ENCODE peak calls at places on chromosomes 5 and 9, in five cellular contexts. One of them, this sample, is unnamed.

GRCh38 chr5:65861830-65862241 is 64.5 kb upstream of the ERBIN start:
- DNase-seq in nephron progenitor cell: no peak
- DNase-seq in RWPE1: peak
- DNase-seq in NCI-H510A treated with DMSO at 0.1 percent for 48 hours: no peak
- DNase-seq in NCI-H1092 treated with DMSO at 0.1 percent for 48 hours: no peak
- DNase-seq in this sample: no peak

GRCh38 chr5:178688551-178688950 is 41.9 kb downstream of the ZNF354A start:
- DNase-seq in NCI-H510A treated with DMSO at 0.1 percent for 48 hours: no peak
- DNase-seq in NCI-H1092 treated with DMSO at 0.1 percent for 48 hours: no peak
- DNase-seq in nephron progenitor cell: no peak
- DNase-seq in RWPE1: no peak
- DNase-seq in this sample: no peak

GRCh38 chr9:12640021-12640587 is 53.1 kb upstream of the TYRP1 start:
- DNase-seq in NCI-H1092 treated with DMSO at 0.1 percent for 48 hours: peak
- DNase-seq in NCI-H510A treated with DMSO at 0.1 percent for 48 hours: peak
- DNase-seq in nephron progenitor cell: no peak
- DNase-seq in RWPE1: peak
- DNase-seq in this sample: peak

GRCh38 chr5:174721522-174722432 is 2.6 kb upstream of the MSX2 start:
- DNase-seq in NCI-H510A treated with DMSO at 0.1 percent for 48 hours: no peak
- DNase-seq in NCI-H1092 treated with DMSO at 0.1 percent for 48 hours: no peak
- DNase-seq in nephron progenitor cell: no peak
- DNase-seq in RWPE1: no peak
- DNase-seq in this sample: no peak

GRCh38 chr9:93958121-93958874 is 3.1 kb upstream of the BARX1 start:
- DNase-seq in NCI-H510A treated with DMSO at 0.1 percent for 48 hours: no peak
- DNase-seq in RWPE1: no peak
- DNase-seq in NCI-H1092 treated with DMSO at 0.1 percent for 48 hours: no peak
- DNase-seq in nephron progenitor cell: peak
- DNase-seq in this sample: no peak

GRCh38 chr9:136262671-136263178 is 17.1 kb upstream of the QSOX2 start:
- DNase-seq in nephron progenitor cell: no peak
- DNase-seq in RWPE1: no peak
- DNase-seq in NCI-H1092 treated with DMSO at 0.1 percent for 48 hours: no peak
- DNase-seq in NCI-H510A treated with DMSO at 0.1 percent for 48 hours: no peak
- DNase-seq in this sample: no peak

GRCh38 chr5:4220016-4220415 is 624.4 kb downstream of the IRX1 start:
- DNase-seq in RWPE1: no peak
- DNase-seq in NCI-H510A treated with DMSO at 0.1 percent for 48 hours: no peak
- DNase-seq in nephron progenitor cell: no peak
- DNase-seq in NCI-H1092 treated with DMSO at 0.1 percent for 48 hours: no peak
- DNase-seq in this sample: no peak

GRCh38 chr5:60639544-60639943 is 60.4 kb downstream of the DEPDC1B start:
- DNase-seq in NCI-H1092 treated with DMSO at 0.1 percent for 48 hours: no peak
- DNase-seq in nephron progenitor cell: no peak
- DNase-seq in RWPE1: no peak
- DNase-seq in NCI-H510A treated with DMSO at 0.1 percent for 48 hours: no peak
- DNase-seq in this sample: no peak

GRCh38 chr5:28766565-28767158 is 1728.3 kb upstream of the CDH9 start:
- DNase-seq in RWPE1: peak
- DNase-seq in nephron progenitor cell: peak
- DNase-seq in NCI-H510A treated with DMSO at 0.1 percent for 48 hours: peak
- DNase-seq in NCI-H1092 treated with DMSO at 0.1 percent for 48 hours: peak
- DNase-seq in this sample: peak

GRCh38 chr5:35202319-35203111 is 27.8 kb downstream of the PRLR start:
- DNase-seq in NCI-H1092 treated with DMSO at 0.1 percent for 48 hours: peak
- DNase-seq in NCI-H510A treated with DMSO at 0.1 percent for 48 hours: no peak
- DNase-seq in nephron progenitor cell: peak
- DNase-seq in RWPE1: peak
- DNase-seq in this sample: no peak

GRCh38 chr9:96605328-96605727 is 14.3 kb downstream of the CDC14B start:
- DNase-seq in NCI-H510A treated with DMSO at 0.1 percent for 48 hours: no peak
- DNase-seq in nephron progenitor cell: no peak
- DNase-seq in NCI-H1092 treated with DMSO at 0.1 percent for 48 hours: no peak
- DNase-seq in RWPE1: no peak
- DNase-seq in this sample: no peak

GRCh38 chr5:133777951-133778350 is 165.6 kb upstream of the FSTL4 start:
- DNase-seq in RWPE1: no peak
- DNase-seq in nephron progenitor cell: no peak
- DNase-seq in NCI-H510A treated with DMSO at 0.1 percent for 48 hours: no peak
- DNase-seq in NCI-H1092 treated with DMSO at 0.1 percent for 48 hours: no peak
- DNase-seq in this sample: no peak

GRCh38 chr5:55278778-55279177 is 28.7 kb downstream of the DHX29 start:
- DNase-seq in RWPE1: peak
- DNase-seq in NCI-H1092 treated with DMSO at 0.1 percent for 48 hours: no peak
- DNase-seq in NCI-H510A treated with DMSO at 0.1 percent for 48 hours: no peak
- DNase-seq in nephron progenitor cell: no peak
- DNase-seq in this sample: no peak

GRCh38 chr5:173802670-173803165 is 85.4 kb upstream of the CPEB4 start:
- DNase-seq in NCI-H1092 treated with DMSO at 0.1 percent for 48 hours: no peak
- DNase-seq in RWPE1: peak
- DNase-seq in nephron progenitor cell: no peak
- DNase-seq in NCI-H510A treated with DMSO at 0.1 percent for 48 hours: no peak
- DNase-seq in this sample: no peak

GRCh38 chr9:79763861-79764260 is 192.1 kb downstream of the TLE4 start:
- DNase-seq in nephron progenitor cell: no peak
- DNase-seq in NCI-H510A treated with DMSO at 0.1 percent for 48 hours: peak
- DNase-seq in RWPE1: no peak
- DNase-seq in NCI-H1092 treated with DMSO at 0.1 percent for 48 hours: no peak
- DNase-seq in this sample: no peak

GRCh38 chr5:77015938-77016569 is 14.2 kb upstream of the AGGF1 start:
- DNase-seq in NCI-H1092 treated with DMSO at 0.1 percent for 48 hours: no peak
- DNase-seq in nephron progenitor cell: no peak
- DNase-seq in NCI-H510A treated with DMSO at 0.1 percent for 48 hours: no peak
- DNase-seq in RWPE1: peak
- DNase-seq in this sample: peak

GRCh38 chr5:50501510-50502209 is 60.6 kb upstream of the EMB start:
- DNase-seq in NCI-H1092 treated with DMSO at 0.1 percent for 48 hours: no peak
- DNase-seq in nephron progenitor cell: no peak
- DNase-seq in RWPE1: no peak
- DNase-seq in NCI-H510A treated with DMSO at 0.1 percent for 48 hours: no peak
- DNase-seq in this sample: no peak

This sample was measured in DMS153.